ENCODE peak calls at places on chromosomes 12 and 14, in seven cellular contexts. D, I, A, R, Q, O and M are unnamed samples.

GRCh38 chr12:65335021-65335714 is 56.7 kb downstream of the MSRB3 start:
- DNase-seq in D (no peak), I (peak; percentile 60), A (no peak), R (no peak), Q (no peak), O (no peak), M (no peak)

GRCh38 chr12:107847430-107847829 is 72.9 kb downstream of the ASCL4 start:
- DNase-seq in D (no peak), I (no peak), A (no peak), R (no peak), Q (no peak), O (no peak), M (no peak)

GRCh38 chr14:76985540-76986260 is 42.8 kb downstream of the IRF2BPL start:
- DNase-seq in D (no peak), I (no peak), A (no peak), R (no peak), Q (no peak), O (no peak), M (no peak)

GRCh38 chr12:30154996-30155730 is 371.4 kb upstream of the TMTC1 start:
- DNase-seq in D (no peak), I (no peak), A (no peak), R (no peak), Q (no peak), O (no peak), M (no peak)

GRCh38 chr14:74402264-74403251 is 23.5 kb downstream of the SYNDIG1L start:
- DNase-seq in D (no peak), I (no peak), A (no peak), R (no peak), Q (no peak), O (no peak), M (no peak)

GRCh38 chr12:19388131-19388549 is 51.2 kb upstream of the AEBP2 start:
- DNase-seq in D (no peak), I (no peak), A (no peak), R (no peak), Q (no peak), O (no peak), M (no peak)

GRCh38 chr14:76929927-76930326 is 98.6 kb downstream of the IRF2BPL start:
- DNase-seq in D (no peak), I (no peak), A (no peak), R (peak; percentile 92), Q (peak; percentile 62), O (no peak), M (no peak)

GRCh38 chr14:103641181-103641580 is 12.2 kb downstream of the KLC1 start:
- DNase-seq in D (no peak), I (peak; percentile 64), A (no peak), R (no peak), Q (no peak), O (no peak), M (no peak)

GRCh38 chr12:131851741-131852550 is 23.8 kb downstream of the MMP17 start:
- DNase-seq in D (no peak), I (no peak), A (peak; percentile 83), R (no peak), Q (no peak), O (no peak), M (no peak)

GRCh38 chr14:75497191-75497590 is 25.1 kb upstream of the BATF start:
- DNase-seq in D (no peak), I (no peak), A (no peak), R (no peak), Q (no peak), O (no peak), M (no peak)

GRCh38 chr14:58152569-58152857 is 500 bp upstream of the ARMH4 start:
- DNase-seq in D (no peak), I (peak; percentile 48), A (no peak), R (no peak), Q (no peak), O (no peak), M (no peak)

GRCh38 chr14:102749833-102750775 is 27.1 kb upstream of the TRAF3 start:
- DNase-seq in D (no peak), I (no peak), A (peak; percentile 63), R (no peak), Q (no peak), O (no peak), M (no peak)

GRCh38 chr14:39673141-39674133 is 241.2 kb upstream of the FBXO33 start:
- DNase-seq in D (no peak), I (peak; percentile 4), A (no peak), R (no peak), Q (peak; percentile 50), O (no peak), M (no peak)

GRCh38 chr12:127929172-127929571 is 337.8 kb upstream of the TMEM132C start:
- DNase-seq in D (no peak), I (no peak), A (no peak), R (no peak), Q (no peak), O (no peak), M (no peak)

GRCh38 chr12:34407813-34408212 is 385.5 kb downstream of the ALG10 start:
- DNase-seq in D (no peak), I (no peak), A (no peak), R (no peak), Q (no peak), O (no peak), M (no peak)

GRCh38 chr14:73887116-73887490 is 444 bp downstream of the ZNF410 start:
- DNase-seq in D (no peak), I (no peak), A (no peak), R (no peak), Q (no peak), O (no peak), M (no peak)

GRCh38 chr12:80711866-80712265 is 4.4 kb downstream of the MYF6 start:
- DNase-seq in D (no peak), I (no peak), A (no peak), R (no peak), Q (no peak), O (no peak), M (no peak)

GRCh38 chr12:80708535-80709328 is 1.3 kb downstream of the MYF6 start:
- DNase-seq in D (no peak), I (no peak), A (peak; percentile 82), R (no peak), Q (peak; percentile 60), O (no peak), M (no peak)

GRCh38 chr12:80710727-80711066 is 3.3 kb downstream of the MYF6 start:
- DNase-seq in D (no peak), I (no peak), A (no peak), R (no peak), Q (no peak), O (no peak), M (no peak)

GRCh38 chr12:80707830-80708534 is 548 bp downstream of the MYF6 start:
- DNase-seq in D (no peak), I (no peak), A (peak; percentile 59), R (no peak), Q (peak; percentile 89), O (no peak), M (no peak)

GRCh38 chr12:80709811-80710726 is 2.6 kb downstream of the MYF6 start:
- DNase-seq in D (peak; percentile 38), I (peak; percentile 39), A (peak; percentile 2), R (no peak), Q (peak; percentile 87), O (no peak), M (no peak)
- H3K27ac ChIP-seq in D (peak overlapping the region; percentile 92), I (no peak overlapping the region), A (no peak overlapping the region), R (no peak overlapping the region), Q (no peak overlapping the region), O (no peak overlapping the region), M (no peak overlapping the region)

GRCh38 chr12:47812797-47813490 is 6.8 kb downstream of the HDAC7 start:
- DNase-seq in D (peak; percentile 77), I (peak; percentile 72), A (peak; percentile 96), R (peak; percentile 97), Q (peak; percentile 95), O (peak; percentile 85), M (peak; percentile 81)
- H3K4me1 ChIP-seq in D (peaks cover 95% of the 10 kb centered on the region), I (peaks cover 49% of the 10 kb centered on the region), A (peaks cover 99% of the 10 kb centered on the region), R (peaks cover 97% of the 10 kb centered on the region), Q (peaks cover 87% of the 10 kb centered on the region), O (peaks cover 98% of the 10 kb centered on the region), M (peaks cover 70% of the 10 kb centered on the region)

DNA sequence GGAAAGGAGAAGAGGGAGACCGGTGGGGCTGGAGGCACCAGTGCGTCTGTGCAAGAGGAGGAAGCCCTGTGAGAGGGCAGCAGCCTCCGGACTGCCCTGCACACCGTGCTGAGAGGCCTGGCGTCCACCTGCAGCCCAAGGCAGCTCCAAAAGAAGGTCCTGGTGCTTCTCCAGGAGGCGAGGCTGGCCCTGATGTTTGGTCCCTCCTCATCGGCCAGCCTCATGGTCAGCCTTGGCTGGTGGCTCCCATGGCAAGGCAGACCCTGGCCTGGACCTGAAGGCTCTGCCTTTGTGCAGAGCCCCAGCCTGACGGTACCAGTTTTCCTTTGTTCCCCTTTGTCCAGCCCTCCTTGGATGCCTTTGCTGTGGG is 7.9 kb downstream of the ADSS1 start:
- DNase-seq in D (no peak), I (no peak), A (no peak), R (no peak), Q (no peak), O (no peak), M (no peak)
- H3K27ac ChIP-seq in D (peak overlapping the region; percentile 91), I (no peak overlapping the region), A (no peak overlapping the region), R (no peak overlapping the region), Q (no peak overlapping the region), O (peak overlapping the region; percentile 91), M (no peak overlapping the region)

GRCh38 chr14:23094666-23095195 is at the start of gene ACIN1:
- DNase-seq in D (peak; percentile 35), I (peak; percentile 70), A (peak; percentile 94), R (no peak), Q (no peak), O (peak; percentile 40), M (peak; percentile 66)

GRCh38 chr14:23093993-23094665 is 807 bp downstream of the ACIN1 start:
- DNase-seq in D (no peak), I (no peak), A (no peak), R (peak; percentile 85), Q (peak; percentile 96), O (no peak), M (no peak)

GRCh38 chr14:23093526-23093925 is 1.4 kb downstream of the ACIN1 start:
- DNase-seq in D (no peak), I (no peak), A (no peak), R (no peak), Q (no peak), O (no peak), M (no peak)

GRCh38 chr14:23097786-23098185 is 2.5 kb downstream of the C14orf119 start:
- DNase-seq in D (no peak), I (no peak), A (no peak), R (no peak), Q (no peak), O (no peak), M (no peak)

DNA sequence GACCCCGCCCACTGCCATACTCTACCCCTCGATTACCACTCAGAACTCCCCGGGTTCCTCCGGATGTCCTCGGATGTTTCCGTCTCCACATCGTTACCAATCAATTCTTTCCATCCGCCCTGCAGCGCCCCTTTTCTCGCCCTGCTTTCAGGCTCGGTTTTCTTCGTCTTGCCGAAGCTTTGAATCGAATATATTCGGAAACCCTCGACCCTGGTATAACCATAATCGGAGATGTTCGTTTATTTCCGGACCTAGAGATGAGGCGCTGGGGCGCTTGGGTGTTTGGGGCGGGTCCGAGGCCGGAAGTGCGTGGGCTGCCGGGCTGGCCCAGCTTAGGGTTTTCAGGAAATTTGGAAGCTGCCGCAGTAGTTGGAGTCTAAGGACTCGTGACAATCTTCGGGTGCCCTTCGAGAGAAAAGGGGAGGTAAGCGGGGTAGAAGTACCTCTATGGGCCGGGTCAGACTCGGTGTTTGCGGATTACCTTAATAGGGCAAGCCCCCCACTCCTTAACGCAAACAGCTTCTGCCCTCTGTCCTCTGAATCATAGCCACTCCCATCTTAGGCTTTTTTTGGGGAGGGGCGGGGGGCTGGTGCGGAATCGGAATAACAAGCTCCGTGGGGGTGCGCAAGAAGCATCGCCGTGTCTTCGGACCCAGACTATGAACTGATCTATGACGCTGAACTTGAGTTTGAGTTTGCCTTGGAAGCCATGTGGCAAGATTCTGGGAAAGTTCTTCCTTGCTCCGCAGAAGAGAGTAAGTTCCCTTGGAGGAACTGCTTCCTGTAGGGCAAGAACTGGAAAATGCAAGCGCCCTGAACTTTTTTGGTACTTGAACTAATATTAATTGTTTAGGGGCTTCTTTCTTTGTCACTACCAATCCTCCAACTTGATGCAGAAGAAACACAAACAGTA is at the start of gene C14orf119:
- DNase-seq in D (peak; percentile 100), I (peak; percentile 99), A (peak; percentile 96), R (peak; percentile 100), Q (peak; percentile 100), O (peak; percentile 100), M (peak; percentile 100)
- H3K4me1 ChIP-seq in D (peaks cover 32% of the 10 kb centered on the region), I (peaks cover 21% of the 10 kb centered on the region), A (peaks cover 40% of the 10 kb centered on the region), R (peaks cover 45% of the 10 kb centered on the region), Q (peaks cover 14% of the 10 kb centered on the region), O (peaks cover 33% of the 10 kb centered on the region), M (peaks cover 16% of the 10 kb centered on the region)